ENCODE peak calls at places on chromosome 12, in nine cellular contexts. One of them, this sample, is unnamed. For H3K27me3, the result is how much of the 10 kb centered on the place peaks cover.

GRCh38 chr12:65656904-65657351 is 167.4 kb upstream of the HMGA2 start:
- DNase-seq in heart right ventricle: no peak
- DNase-seq in neural progenitor cell: no peak
- DNase-seq in tibial artery: no peak
- DNase-seq in testis: no peak
- DNase-seq in H9: no peak
- DNase-seq in ascending aorta: no peak
- DNase-seq in right atrium auricular region: no peak
- DNase-seq in IMR-90: peak
- DNase-seq in this sample: no peak

GRCh38 chr12:105107176-105107496 is 395 bp upstream of the WASHC4 start:
- DNase-seq in heart right ventricle: no peak
- DNase-seq in neural progenitor cell: no peak
- DNase-seq in tibial artery: no peak
- DNase-seq in testis: no peak
- DNase-seq in H9: no peak
- DNase-seq in ascending aorta: no peak
- DNase-seq in right atrium auricular region: no peak
- DNase-seq in IMR-90: peak
- DNase-seq in this sample: no peak

GRCh38 chr12:93943766-93944165 is 204.6 kb upstream of the PLXNC1 start:
- DNase-seq in heart right ventricle: no peak
- DNase-seq in neural progenitor cell: no peak
- DNase-seq in tibial artery: peak
- DNase-seq in testis: no peak
- DNase-seq in H9: no peak
- DNase-seq in ascending aorta: no peak
- DNase-seq in right atrium auricular region: peak
- DNase-seq in IMR-90: peak
- DNase-seq in this sample: no peak

GRCh38 chr12:113195598-113195997 is 10.1 kb downstream of the RITA1 start:
- DNase-seq in heart right ventricle: no peak
- DNase-seq in neural progenitor cell: no peak
- DNase-seq in tibial artery: no peak
- DNase-seq in testis: no peak
- DNase-seq in H9: no peak
- DNase-seq in ascending aorta: no peak
- DNase-seq in right atrium auricular region: no peak
- DNase-seq in IMR-90: no peak
- DNase-seq in this sample: no peak

GRCh38 chr12:29273178-29273843 is 107.7 kb downstream of the ERGIC2 start:
- DNase-seq in heart right ventricle: no peak
- DNase-seq in neural progenitor cell: peak
- DNase-seq in tibial artery: no peak
- DNase-seq in testis: no peak
- DNase-seq in H9: peak
- DNase-seq in ascending aorta: no peak
- DNase-seq in right atrium auricular region: no peak
- DNase-seq in IMR-90: no peak
- DNase-seq in this sample: no peak

GRCh38 chr12:1517734-1518485 is 76.5 kb downstream of the FBXL14 start:
- DNase-seq in heart right ventricle: no peak
- DNase-seq in neural progenitor cell: no peak
- DNase-seq in tibial artery: peak
- DNase-seq in testis: no peak
- DNase-seq in H9: peak
- DNase-seq in ascending aorta: no peak
- DNase-seq in right atrium auricular region: no peak
- DNase-seq in IMR-90: no peak
- DNase-seq in this sample: no peak

GRCh38 chr12:14665354-14666348 is 30.7 kb downstream of the GUCY2C start:
- DNase-seq in heart right ventricle: no peak
- DNase-seq in neural progenitor cell: peak
- DNase-seq in tibial artery: no peak
- DNase-seq in testis: peak
- DNase-seq in H9: peak
- DNase-seq in ascending aorta: no peak
- DNase-seq in right atrium auricular region: no peak
- DNase-seq in IMR-90: no peak
- DNase-seq in this sample: no peak

GRCh38 chr12:3170423-3171194 is 93.4 kb downstream of the TSPAN9 start:
- DNase-seq in heart right ventricle: no peak
- DNase-seq in neural progenitor cell: no peak
- DNase-seq in tibial artery: no peak
- DNase-seq in testis: no peak
- DNase-seq in H9: no peak
- DNase-seq in ascending aorta: no peak
- DNase-seq in right atrium auricular region: no peak
- DNase-seq in IMR-90: peak
- DNase-seq in this sample: no peak

GRCh38 chr12:29149691-29150382 is 759 bp downstream of the FAR2 start:
- DNase-seq in heart right ventricle: peak
- DNase-seq in neural progenitor cell: peak
- DNase-seq in tibial artery: no peak
- DNase-seq in testis: no peak
- DNase-seq in H9: peak
- DNase-seq in ascending aorta: no peak
- DNase-seq in right atrium auricular region: no peak
- DNase-seq in IMR-90: no peak
- DNase-seq in this sample: no peak

GRCh38 chr12:65825573-65826512 is 1.6 kb downstream of the HMGA2 start:
- DNase-seq in heart right ventricle: peak
- DNase-seq in neural progenitor cell: peak
- DNase-seq in tibial artery: no peak
- DNase-seq in testis: no peak
- DNase-seq in H9: peak
- DNase-seq in ascending aorta: no peak
- DNase-seq in right atrium auricular region: no peak
- DNase-seq in IMR-90: peak
- DNase-seq in this sample: peak

GRCh38 chr12:50546441-50547318 is 41.9 kb downstream of the DIP2B start:
- DNase-seq in heart right ventricle: no peak
- DNase-seq in neural progenitor cell: no peak
- DNase-seq in tibial artery: no peak
- DNase-seq in testis: no peak
- DNase-seq in H9: no peak
- DNase-seq in ascending aorta: no peak
- DNase-seq in right atrium auricular region: no peak
- DNase-seq in IMR-90: no peak
- DNase-seq in this sample: no peak
- H3K27ac ChIP-seq in heart right ventricle: no peak
- H3K27ac ChIP-seq in neural progenitor cell: no peak
- H3K27ac ChIP-seq in tibial artery: no peak
- H3K27ac ChIP-seq in testis: no peak
- H3K27ac ChIP-seq in H9: no peak
- H3K27ac ChIP-seq in ascending aorta: no peak
- H3K27ac ChIP-seq in right atrium auricular region: no peak
- H3K27ac ChIP-seq in IMR-90: no peak
- H3K27ac ChIP-seq in this sample: no peak

GRCh38 chr12:130870442-130871285 is 1.2 kb upstream of the RAN start:
- DNase-seq in heart right ventricle: peak
- DNase-seq in neural progenitor cell: peak
- DNase-seq in tibial artery: peak
- DNase-seq in testis: peak
- DNase-seq in H9: peak
- DNase-seq in ascending aorta: peak
- DNase-seq in right atrium auricular region: peak
- DNase-seq in IMR-90: peak
- DNase-seq in this sample: peak
- TF ChIP-seq CTCF in heart right ventricle: peak
- TF ChIP-seq CTCF in neural progenitor cell: peak
- TF ChIP-seq CTCF in tibial artery: peak
- TF ChIP-seq CTCF in testis: peak
- TF ChIP-seq CTCF in H9: peak
- TF ChIP-seq CTCF in ascending aorta: peak
- TF ChIP-seq CTCF in right atrium auricular region: peak
- TF ChIP-seq CTCF in IMR-90: peak
- TF ChIP-seq CTCF in this sample: peak

DNA sequence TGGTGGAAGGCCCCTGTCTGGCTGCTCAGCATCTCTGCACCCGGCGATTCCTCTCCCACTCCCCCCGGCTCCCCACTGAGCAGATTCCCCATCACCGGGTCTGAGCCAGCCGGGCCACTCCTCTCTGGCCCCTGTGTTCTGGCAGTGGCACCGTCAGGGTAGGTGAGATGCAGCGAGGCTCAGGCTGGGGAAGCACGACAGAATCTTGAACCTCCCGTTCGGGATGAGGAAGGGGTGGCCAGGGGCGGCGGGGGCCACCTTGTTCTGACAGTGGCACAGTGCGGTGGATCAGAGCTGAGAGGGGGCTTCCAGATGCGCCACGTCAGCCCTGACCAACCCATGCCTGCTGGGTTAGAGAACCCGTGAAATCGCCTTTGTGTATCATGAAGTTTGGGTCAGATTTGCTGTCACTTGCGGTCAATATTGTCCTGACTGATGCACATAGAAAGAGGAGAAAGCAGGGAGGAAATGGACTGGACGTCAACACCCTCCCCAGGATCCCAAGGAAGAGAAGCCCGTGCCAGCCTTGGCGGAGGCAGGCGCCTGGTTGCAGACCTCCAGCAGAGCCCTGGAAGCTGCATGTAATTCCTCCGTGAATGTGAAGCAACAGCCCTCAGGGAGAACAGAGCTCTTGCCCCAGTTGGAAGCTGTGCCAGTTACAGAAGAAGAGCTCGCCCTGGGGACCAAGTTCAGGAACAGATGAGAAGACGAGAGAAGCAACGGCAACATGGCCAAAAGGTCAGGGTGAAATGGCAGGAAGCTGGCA is 137.1 kb upstream of the SFSWAP start:
- DNase-seq in heart right ventricle: no peak
- DNase-seq in neural progenitor cell: no peak
- DNase-seq in tibial artery: no peak
- DNase-seq in testis: peak
- DNase-seq in H9: no peak
- DNase-seq in ascending aorta: no peak
- DNase-seq in right atrium auricular region: no peak
- DNase-seq in IMR-90: no peak
- DNase-seq in this sample: no peak
- H3K27me3 ChIP-seq in heart right ventricle: half or more
- H3K27me3 ChIP-seq in neural progenitor cell: under half
- H3K27me3 ChIP-seq in tibial artery: under half
- H3K27me3 ChIP-seq in testis: under half
- H3K27me3 ChIP-seq in H9: under half
- H3K27me3 ChIP-seq in ascending aorta: under half
- H3K27me3 ChIP-seq in right atrium auricular region: under half
- H3K27me3 ChIP-seq in IMR-90: under half
- H3K27me3 ChIP-seq in this sample: under half

GRCh38 chr12:60266381-60266852 is 670.6 kb downstream of the SLC16A7 start:
- DNase-seq in heart right ventricle: no peak
- DNase-seq in neural progenitor cell: no peak
- DNase-seq in tibial artery: no peak
- DNase-seq in testis: no peak
- DNase-seq in H9: no peak
- DNase-seq in ascending aorta: no peak
- DNase-seq in right atrium auricular region: no peak
- DNase-seq in IMR-90: peak
- DNase-seq in this sample: no peak
- H3K27ac ChIP-seq in heart right ventricle: no peak
- H3K27ac ChIP-seq in neural progenitor cell: no peak
- H3K27ac ChIP-seq in tibial artery: no peak
- H3K27ac ChIP-seq in testis: no peak
- H3K27ac ChIP-seq in H9: no peak
- H3K27ac ChIP-seq in ascending aorta: no peak
- H3K27ac ChIP-seq in right atrium auricular region: no peak
- H3K27ac ChIP-seq in IMR-90: no peak
- H3K27ac ChIP-seq in this sample: no peak

GRCh38 chr12:57810450-57810849 is 8.1 kb downstream of the AVIL start:
- DNase-seq in heart right ventricle: no peak
- DNase-seq in neural progenitor cell: no peak
- DNase-seq in tibial artery: no peak
- DNase-seq in testis: no peak
- DNase-seq in H9: no peak
- DNase-seq in ascending aorta: no peak
- DNase-seq in right atrium auricular region: no peak
- DNase-seq in IMR-90: peak
- DNase-seq in this sample: no peak

GRCh38 chr12:57808351-57808750 is 10.2 kb downstream of the AVIL start:
- DNase-seq in heart right ventricle: no peak
- DNase-seq in neural progenitor cell: no peak
- DNase-seq in tibial artery: no peak
- DNase-seq in testis: no peak
- DNase-seq in H9: no peak
- DNase-seq in ascending aorta: no peak
- DNase-seq in right atrium auricular region: no peak
- DNase-seq in IMR-90: no peak
- DNase-seq in this sample: no peak

GRCh38 chr12:57813111-57813970 is 5.2 kb downstream of the AVIL start:
- DNase-seq in heart right ventricle: no peak
- DNase-seq in neural progenitor cell: no peak
- DNase-seq in tibial artery: peak
- DNase-seq in testis: no peak
- DNase-seq in H9: no peak
- DNase-seq in ascending aorta: no peak
- DNase-seq in right atrium auricular region: no peak
- DNase-seq in IMR-90: no peak
- DNase-seq in this sample: no peak

GRCh38 chr12:57809425-57809824 is 9.1 kb downstream of the AVIL start:
- DNase-seq in heart right ventricle: no peak
- DNase-seq in neural progenitor cell: no peak
- DNase-seq in tibial artery: no peak
- DNase-seq in testis: no peak
- DNase-seq in H9: no peak
- DNase-seq in ascending aorta: no peak
- DNase-seq in right atrium auricular region: no peak
- DNase-seq in IMR-90: no peak
- DNase-seq in this sample: no peak

DNA sequence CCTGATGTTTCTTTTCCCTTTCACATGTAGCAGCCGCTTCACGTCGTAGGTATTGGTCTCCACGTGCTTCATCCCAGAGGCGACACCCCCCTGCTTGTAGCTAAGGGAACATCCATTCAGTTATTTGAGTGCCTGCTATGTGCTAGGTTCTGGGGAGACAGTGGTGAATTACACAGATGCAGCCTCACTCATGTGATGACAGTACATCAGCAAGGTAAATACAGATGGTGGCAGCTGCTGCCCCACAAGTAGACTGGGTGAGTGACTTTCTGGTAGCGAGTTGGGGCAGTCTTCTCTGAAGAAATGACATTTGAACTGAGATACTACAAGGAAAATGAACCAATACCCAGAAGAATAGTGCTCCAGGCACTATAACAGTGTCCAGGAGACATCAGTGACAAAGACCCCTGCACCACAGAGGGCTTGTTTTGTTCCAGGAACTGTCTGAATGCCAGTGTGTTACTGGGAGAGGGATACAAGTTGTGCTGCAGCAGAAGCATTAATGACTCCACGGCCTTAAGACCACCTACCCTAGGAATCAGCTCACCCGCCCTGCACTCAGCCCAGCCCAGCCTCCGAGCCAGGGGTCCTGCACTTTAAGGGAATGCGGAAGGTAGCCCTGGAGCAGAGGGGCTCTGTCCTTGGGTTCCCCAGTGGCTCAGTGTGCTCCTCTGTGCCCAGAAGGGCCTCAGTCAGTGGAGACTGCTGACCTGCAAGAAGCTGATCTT is 7.3 kb downstream of the AVIL start:
- DNase-seq in heart right ventricle: no peak
- DNase-seq in neural progenitor cell: no peak
- DNase-seq in tibial artery: peak
- DNase-seq in testis: no peak
- DNase-seq in H9: no peak
- DNase-seq in ascending aorta: no peak
- DNase-seq in right atrium auricular region: no peak
- DNase-seq in IMR-90: no peak
- DNase-seq in this sample: no peak
- TF ChIP-seq CTCF in heart right ventricle: no peak
- TF ChIP-seq CTCF in neural progenitor cell: no peak
- TF ChIP-seq CTCF in tibial artery: no peak
- TF ChIP-seq CTCF in testis: no peak
- TF ChIP-seq CTCF in H9: no peak
- TF ChIP-seq CTCF in ascending aorta: no peak
- TF ChIP-seq CTCF in right atrium auricular region: no peak
- TF ChIP-seq CTCF in IMR-90: no peak
- TF ChIP-seq CTCF in this sample: no peak

GRCh38 chr12:49968431-49968830 is 4.3 kb upstream of the AQP6 start:
- DNase-seq in heart right ventricle: no peak
- DNase-seq in neural progenitor cell: no peak
- DNase-seq in tibial artery: peak
- DNase-seq in testis: no peak
- DNase-seq in H9: no peak
- DNase-seq in ascending aorta: no peak
- DNase-seq in right atrium auricular region: no peak
- DNase-seq in IMR-90: no peak
- DNase-seq in this sample: no peak
- H3K27me3 ChIP-seq in heart right ventricle: under half
- H3K27me3 ChIP-seq in neural progenitor cell: half or more
- H3K27me3 ChIP-seq in tibial artery: under half
- H3K27me3 ChIP-seq in testis: under half
- H3K27me3 ChIP-seq in H9: under half
- H3K27me3 ChIP-seq in ascending aorta: under half
- H3K27me3 ChIP-seq in right atrium auricular region: under half
- H3K27me3 ChIP-seq in IMR-90: half or more
- H3K27me3 ChIP-seq in this sample: under half

This sample was measured in ovary.